ENCODE peak calls at places on chromosomes 12 and 14, in seven cellular contexts. S, J, G, X, P, V and U are unnamed samples.

GRCh38 chr12:85279449-85280137 is 427 bp upstream of the ALX1 start:
- DNase-seq in J (no peak), G (no peak), V (no peak), P (no peak), S (peak; percentile 71), X (no peak), U (peak; percentile 42)

GRCh38 chr14:59249029-59249428 is 60.6 kb downstream of the DAAM1 start:
- DNase-seq in J (no peak), G (no peak), X (no peak), S (peak; percentile 7), P (no peak), V (no peak), U (no peak)

GRCh38 chr12:55743131-55743921 is 404 bp downstream of the GDF11 start:
- DNase-seq in G (peak; percentile 75), P (peak; percentile 87), V (no peak), X (peak; percentile 47), J (peak; percentile 39), S (peak; percentile 95), U (peak; percentile 78)

GRCh38 chr12:132397152-132397933 is 68.0 kb upstream of the GALNT9 start:
- DNase-seq in S (no peak), X (no peak), V (no peak), J (no peak), G (no peak), P (no peak), U (no peak)

GRCh38 chr14:51368721-51369163 is 128.7 kb downstream of the TMX1 start:
- DNase-seq in J (peak; percentile 63), X (peak; percentile 81), S (no peak), G (no peak), V (no peak), P (no peak), U (no peak)

GRCh38 chr12:91565246-91565645 is 382.6 kb upstream of the DCN start:
- DNase-seq in X (peak; percentile 50), S (no peak), J (peak; percentile 12), V (no peak), G (no peak), P (no peak), U (no peak)

GRCh38 chr14:99188721-99189120 is 83.3 kb downstream of the BCL11B start:
- DNase-seq in P (no peak), V (no peak), J (no peak), X (no peak), S (peak; percentile 55), G (no peak), U (peak; percentile 63)

GRCh38 chr14:71403673-71404072 is 496.4 kb downstream of the PCNX1 start:
- DNase-seq in P (peak; percentile 15), S (no peak), V (no peak), J (peak; percentile 50), X (no peak), G (no peak), U (no peak)

GRCh38 chr14:100540141-100540925 is 46.9 kb downstream of the BEGAIN start:
- DNase-seq in S (peak; percentile 51), V (peak; percentile 64), X (no peak), J (no peak), G (peak; percentile 47), P (no peak), U (peak; percentile 76)

GRCh38 chr14:93752980-93753561 is 35.2 kb downstream of the PRIMA1 start:
- DNase-seq in V (no peak), X (no peak), J (no peak), P (no peak), G (no peak), S (no peak), U (no peak)

GRCh38 chr14:99427632-99428315 is 52.9 kb downstream of the SETD3 start:
- DNase-seq in V (peak; percentile 37), S (no peak), P (no peak), X (peak; percentile 60), J (no peak), G (no peak), U (no peak)

GRCh38 chr14:59428581-59429012 is 36.6 kb downstream of the GPR135 start:
- DNase-seq in V (no peak), S (no peak), P (no peak), G (no peak), X (peak; percentile 60), J (peak; percentile 29), U (no peak)

GRCh38 chr12:125688881-125689280 is 623.6 kb downstream of the AACS start:
- DNase-seq in J (no peak), G (no peak), X (no peak), P (no peak), S (no peak), V (no peak), U (no peak)

GRCh38 chr12:91326043-91327027 is 143.7 kb upstream of the DCN start:
- DNase-seq in X (peak; percentile 66), P (peak; percentile 25), G (peak; percentile 63), S (peak; percentile 63), V (peak; percentile 9), J (peak; percentile 36), U (no peak)

GRCh38 chr12:52018448-52019122 is 11.8 kb downstream of the TAMALIN start:
- DNase-seq in X (no peak), J (no peak), V (no peak), P (no peak), G (no peak), S (no peak), U (no peak)

GRCh38 chr12:110846615-110847566 is at the start of gene CCDC63:
- DNase-seq in P (peak; percentile 60), V (peak; percentile 11), X (peak; percentile 37), G (peak; percentile 75), J (no peak), S (peak; percentile 90), U (peak; percentile 80)

GRCh38 chr14:95876769-95877490 is at the start of gene TUNAR:
- DNase-seq in G (no peak), J (no peak), V (no peak), S (peak; percentile 73), P (no peak), X (no peak), U (peak; percentile 79)

GRCh38 chr12:79689477-79690155 is 1.1 kb downstream of the PAWR start:
- DNase-seq in G (peak; percentile 68), J (peak; percentile 60), S (peak; percentile 71), X (no peak), V (peak; percentile 22), P (peak; percentile 67), U (peak; percentile 60)
- TF ChIP-seq CTCF in G (no peak), J (peak; percentile 2), S (no peak), X (no peak), V (no peak), P (no peak), U (no peak)

DNA sequence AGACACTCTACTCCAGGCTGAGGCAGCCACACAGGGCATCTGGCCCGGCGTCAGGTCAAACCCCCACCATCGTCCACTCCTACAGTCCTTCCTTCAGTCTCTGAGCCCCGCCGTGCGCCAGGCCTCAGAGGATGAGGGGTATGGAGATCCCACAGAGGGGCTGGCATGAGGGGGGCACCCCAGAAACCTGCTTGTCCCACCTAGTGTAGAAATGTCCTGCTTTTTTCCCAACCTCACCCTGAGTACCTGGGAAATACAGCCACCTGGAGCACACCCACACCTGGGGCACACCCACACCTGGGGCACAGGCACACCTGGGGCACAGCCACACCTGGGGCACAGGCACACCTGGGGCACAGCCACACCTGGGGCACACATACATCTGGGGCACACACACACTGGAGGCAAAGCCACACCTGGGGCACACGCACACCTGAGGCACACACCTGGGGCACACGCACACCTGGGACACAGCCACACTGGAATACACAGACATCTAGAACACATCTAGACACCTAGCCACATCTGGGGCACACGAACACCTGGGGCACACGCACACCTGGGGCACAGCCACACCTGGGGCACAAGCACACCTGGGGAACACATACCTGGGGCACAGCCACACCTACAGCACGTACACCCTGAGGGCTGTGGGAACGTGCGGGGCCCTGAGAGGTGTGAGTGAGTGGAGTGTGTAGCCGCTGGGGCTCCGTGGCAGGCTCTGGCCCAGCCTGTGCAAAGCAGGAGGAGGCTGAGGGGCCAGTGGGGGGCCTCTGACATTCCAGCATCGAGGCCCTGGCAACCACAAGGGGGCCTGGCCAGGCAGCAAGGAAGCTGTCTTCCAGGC is 18.4 kb downstream of the AKT1 start:
- DNase-seq in G (no peak), J (no peak), X (no peak), V (no peak), P (no peak), S (peak; percentile 30), U (no peak)
- TF ChIP-seq CTCF in G (no peak), J (no peak), X (no peak), V (no peak), P (no peak), S (no peak), U (no peak)

DNA sequence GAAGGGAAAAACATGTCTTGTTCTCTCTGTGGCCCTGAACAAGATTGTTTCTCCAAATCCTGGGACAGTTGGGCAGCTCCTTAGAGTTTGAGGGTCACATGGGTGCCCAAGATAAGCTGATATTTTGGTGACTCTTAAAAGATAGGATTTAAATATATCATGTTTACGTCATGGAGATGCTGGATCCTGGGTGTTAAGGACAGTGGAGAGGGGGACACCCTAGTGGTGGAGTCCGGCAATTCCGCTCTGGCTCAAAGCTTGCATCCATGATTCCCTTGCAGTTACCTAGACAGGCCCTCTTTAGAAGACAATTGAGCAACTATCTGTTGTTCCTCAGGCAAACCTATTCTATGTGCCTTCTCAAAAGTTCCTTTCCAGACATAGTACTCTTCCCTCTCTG is 101.8 kb downstream of the CMKLR1 start:
- DNase-seq in X (no peak), G (no peak), V (no peak), J (no peak), P (no peak), S (peak; percentile 18), U (peak; percentile 30)
- TF ChIP-seq CTCF in X (no peak), G (no peak), V (no peak), J (no peak), P (peak; percentile 11), S (peak; percentile 45), U (no peak)

GRCh38 chr12:39803151-39803550 is 183.5 kb upstream of the ABCD2 start:
- DNase-seq in S (no peak), J (no peak), V (no peak), X (no peak), P (no peak), G (no peak), U (no peak)

GRCh38 chr12:39805651-39806050 is 186.0 kb upstream of the ABCD2 start:
- DNase-seq in X (no peak), J (no peak), V (no peak), G (no peak), P (no peak), S (no peak), U (no peak)

GRCh38 chr12:39804479-39805241 is 185.1 kb upstream of the ABCD2 start:
- DNase-seq in P (no peak), G (no peak), X (no peak), J (no peak), S (no peak), V (no peak), U (no peak)

GRCh38 chr12:39807043-39807442 is 187.4 kb upstream of the ABCD2 start:
- DNase-seq in V (no peak), X (no peak), P (no peak), S (peak; percentile 43), J (peak; percentile 13), G (no peak), U (peak; percentile 23)
- TF ChIP-seq CTCF in V (no peak), X (peak; percentile 25), P (peak; percentile 23), S (peak; percentile 59), J (peak; percentile 3), G (no peak), U (peak; percentile 76)

GRCh38 chr12:68665016-68665569 is 21.7 kb upstream of the NUP107 start:
- DNase-seq in P (no peak), G (no peak), V (no peak), J (no peak), X (no peak), S (no peak), U (no peak)
- TF ChIP-seq CTCF in P (no peak), G (no peak), V (no peak), J (no peak), X (no peak), S (no peak), U (no peak)